ENCODE peak calls at places on chromosomes 12 and 14, in five cellular contexts. G is IMR-90, E is GM12878, A is A549, Y is SK-N-SH. Q is an unnamed sample.

GRCh38 chr12:119808441-119808840 is 68.7 kb downstream of the CIT start:
- DNase-seq in G (peak), E (no peak), A (no peak), Y (no peak), Q (no peak)

GRCh38 chr12:2247109-2247508 is 194.3 kb downstream of the CACNA1C start:
- DNase-seq in G (no peak), E (no peak), A (no peak), Y (no peak), Q (no peak)

GRCh38 chr14:95507174-95507573 is 9.3 kb downstream of the SYNE3 start:
- DNase-seq in G (peak), E (no peak), A (no peak), Y (no peak), Q (peak)

GRCh38 chr12:57224973-57225679 is 4.4 kb upstream of the SHMT2 start:
- DNase-seq in G (no peak), E (no peak), A (no peak), Y (no peak), Q (no peak)

GRCh38 chr14:39417014-39417413 is 15.2 kb downstream of the FBXO33 start:
- DNase-seq in G (no peak), E (no peak), A (peak), Y (no peak), Q (no peak)

GRCh38 chr12:56221233-56221756 is 427 bp downstream of the RNF41 start:
- DNase-seq in G (peak), E (no peak), A (peak), Y (peak), Q (no peak)

GRCh38 chr14:54428527-54428926 is 12.6 kb downstream of the CNIH1 start:
- DNase-seq in G (no peak), E (no peak), A (no peak), Y (no peak), Q (no peak)

GRCh38 chr12:110179291-110179690 is 55.1 kb downstream of the IFT81 start:
- DNase-seq in G (peak), E (no peak), A (no peak), Y (no peak), Q (no peak)

GRCh38 chr12:114780746-114781399 is 96.9 kb upstream of the TBX3 start:
- DNase-seq in G (no peak), E (no peak), A (no peak), Y (no peak), Q (no peak)

GRCh38 chr12:22286569-22286968 is 47.9 kb downstream of the ST8SIA1 start:
- DNase-seq in G (peak), E (no peak), A (no peak), Y (no peak), Q (no peak)

GRCh38 chr14:67886221-67886620 is 66.6 kb downstream of the RAD51B start:
- DNase-seq in G (no peak), E (no peak), A (no peak), Y (no peak), Q (no peak)

GRCh38 chr14:52314521-52315354 is 626 bp downstream of the PTGER2 start:
- DNase-seq in G (peak), E (no peak), A (no peak), Y (peak), Q (no peak)

GRCh38 chr12:80178846-80179245 is 79.5 kb downstream of the OTOGL start:
- DNase-seq in G (no peak), E (peak), A (no peak), Y (no peak), Q (no peak)

GRCh38 chr12:26046886-26047285 is 78.0 kb downstream of the BHLHE41 start:
- DNase-seq in G (no peak), E (no peak), A (no peak), Y (no peak), Q (no peak)

GRCh38 chr12:23361971-23362370 is 587.5 kb downstream of the SOX5 start:
- DNase-seq in G (no peak), E (no peak), A (no peak), Y (no peak), Q (peak)

GRCh38 chr14:71140157-71140556 is 232.9 kb downstream of the PCNX1 start:
- DNase-seq in G (no peak), E (no peak), A (no peak), Y (no peak), Q (no peak)
- TF ChIP-seq RCOR1 in G (no peak), E (no peak), A (no peak), Y (no peak), Q (no peak)

DNA sequence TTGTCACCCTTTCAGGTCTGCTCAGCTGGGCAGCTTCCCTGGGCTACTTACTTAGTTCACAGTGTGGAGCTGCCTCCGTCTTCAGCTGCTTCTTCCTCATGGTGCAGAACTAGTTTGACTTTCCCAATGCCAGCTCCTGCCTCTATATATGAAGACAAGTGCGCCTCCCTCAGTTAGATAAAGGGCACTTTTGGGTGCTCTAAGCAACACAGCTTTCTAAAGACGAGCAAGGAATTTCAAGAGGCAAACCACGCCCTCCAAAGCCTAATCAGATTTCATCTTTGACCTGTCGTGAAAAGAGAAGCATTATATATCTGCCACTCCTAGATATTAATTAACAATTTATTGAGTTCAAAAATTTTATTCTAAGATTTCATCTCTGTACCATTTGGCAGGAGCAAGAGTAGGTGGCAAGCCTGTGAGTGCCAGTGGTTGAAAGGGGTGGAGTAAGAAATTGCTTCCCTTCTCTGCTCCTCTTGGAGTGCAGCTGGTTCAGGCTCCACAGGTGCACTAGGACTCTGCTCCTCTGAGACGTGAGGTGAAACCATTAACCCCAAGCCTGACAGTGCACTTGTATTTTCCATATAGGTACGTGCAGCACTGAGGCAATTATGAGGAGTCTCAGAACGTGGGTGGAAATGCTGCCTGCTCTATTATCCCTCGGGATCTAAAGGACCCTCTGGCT is 2.1 kb upstream of the SLC11A2 start:
- DNase-seq in G (peak), E (no peak), A (peak), Y (no peak), Q (peak)
- TF ChIP-seq RCOR1 in G (no peak), E (no peak), A (no peak), Y (no peak), Q (no peak)

GRCh38 chr14:104295681-104296387 is 157.4 kb downstream of the KIF26A start:
- DNase-seq in G (no peak), E (no peak), A (no peak), Y (no peak), Q (no peak)

GRCh38 chr14:104293851-104294627 is 155.7 kb downstream of the KIF26A start:
- DNase-seq in G (no peak), E (no peak), A (peak), Y (no peak), Q (no peak)

GRCh38 chr14:104294983-104295680 is 156.7 kb downstream of the KIF26A start:
- DNase-seq in G (no peak), E (no peak), A (no peak), Y (no peak), Q (no peak)

GRCh38 chr14:104293231-104293841 is 154.9 kb downstream of the KIF26A start:
- DNase-seq in G (no peak), E (no peak), A (no peak), Y (no peak), Q (no peak)

GRCh38 chr14:104294628-104294982 is 156.2 kb downstream of the KIF26A start:
- DNase-seq in G (no peak), E (no peak), A (no peak), Y (no peak), Q (no peak)
- TF ChIP-seq RCOR1 in G (no peak), E (no peak), A (no peak), Y (no peak), Q (no peak)

GRCh38 chr14:103206023-103206481 is 82.8 kb downstream of the TNFAIP2 start:
- DNase-seq in G (no peak), E (no peak), A (no peak), Y (no peak), Q (no peak)
- TF ChIP-seq RCOR1 in G (no peak), E (no peak), A (no peak), Y (no peak), Q (no peak)

DNA sequence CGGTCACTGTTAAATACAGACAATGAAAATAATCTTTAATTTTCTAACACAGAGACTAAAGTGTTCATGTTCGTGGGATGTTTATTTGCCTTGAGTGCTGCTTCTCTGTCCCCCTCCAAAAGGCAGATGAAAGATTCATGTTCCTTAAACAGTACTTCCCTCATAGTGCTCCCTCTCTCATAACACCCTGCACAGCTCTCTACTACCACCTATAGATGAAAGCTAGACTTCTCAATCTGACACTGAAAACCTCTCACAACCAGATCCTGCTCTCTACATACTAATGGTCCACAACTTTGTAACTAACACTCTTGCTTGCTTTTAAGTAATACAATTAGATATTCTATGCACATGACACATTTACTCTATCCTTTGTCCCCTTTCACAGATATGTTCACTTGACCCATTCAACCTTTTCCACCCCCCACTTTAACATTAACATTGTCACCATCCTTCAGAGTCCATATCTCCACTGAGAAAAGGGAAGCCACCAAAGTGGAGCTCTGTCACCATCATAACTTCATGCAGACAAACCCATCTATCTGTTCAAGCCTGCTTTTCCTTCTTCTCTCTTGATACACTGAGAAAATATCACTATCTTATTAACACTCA is 266.4 kb upstream of the USP15 start:
- DNase-seq in G (peak), E (no peak), A (peak), Y (no peak), Q (peak)
- TF ChIP-seq RCOR1 in G (no peak), E (no peak), A (no peak), Y (no peak), Q (no peak)

GRCh38 chr14:70707138-70708038 is 65.7 kb downstream of the TTC9 start:
- DNase-seq in G (peak), E (peak), A (peak), Y (no peak), Q (no peak)
- TF ChIP-seq RCOR1 in G (no peak), E (no peak), A (no peak), Y (no peak), Q (no peak)

DNA sequence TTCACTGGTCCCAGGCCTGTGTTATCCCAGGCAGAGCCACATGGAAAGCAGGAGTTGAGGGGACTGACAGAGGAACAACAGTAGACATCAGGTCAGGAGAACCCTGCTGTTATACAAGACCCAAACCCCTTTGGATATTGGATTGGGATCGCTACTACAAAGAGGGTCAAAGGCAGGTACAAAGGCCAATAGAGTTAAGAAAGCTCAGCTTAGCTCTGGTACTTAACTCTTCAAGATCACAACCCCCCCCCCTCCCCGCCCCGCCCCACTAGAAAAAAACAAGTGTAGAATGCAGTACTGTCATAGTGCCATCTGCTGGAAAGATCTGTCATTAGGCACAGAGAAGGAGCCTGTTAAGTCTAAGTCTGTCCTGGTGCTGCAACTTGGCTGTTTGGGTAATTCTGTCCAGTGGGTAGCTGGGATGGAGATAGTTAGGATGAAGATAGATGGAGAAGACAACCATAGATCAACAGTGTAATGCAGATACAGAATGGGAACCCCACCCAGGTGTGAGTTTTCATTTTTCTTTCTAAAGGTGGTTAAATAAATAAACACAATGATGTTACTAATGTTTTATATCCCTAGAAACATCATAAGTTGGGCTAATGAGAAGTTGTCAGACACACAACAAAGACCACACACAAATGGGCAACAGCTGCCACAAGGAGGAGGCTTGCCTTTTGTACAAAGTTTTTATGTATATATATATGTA is 17.2 kb downstream of the REM2 start:
- DNase-seq in G (peak), E (peak), A (peak), Y (peak), Q (peak)
- TF ChIP-seq RCOR1 in G (no peak), E (no peak), A (no peak), Y (no peak), Q (no peak)

DNA sequence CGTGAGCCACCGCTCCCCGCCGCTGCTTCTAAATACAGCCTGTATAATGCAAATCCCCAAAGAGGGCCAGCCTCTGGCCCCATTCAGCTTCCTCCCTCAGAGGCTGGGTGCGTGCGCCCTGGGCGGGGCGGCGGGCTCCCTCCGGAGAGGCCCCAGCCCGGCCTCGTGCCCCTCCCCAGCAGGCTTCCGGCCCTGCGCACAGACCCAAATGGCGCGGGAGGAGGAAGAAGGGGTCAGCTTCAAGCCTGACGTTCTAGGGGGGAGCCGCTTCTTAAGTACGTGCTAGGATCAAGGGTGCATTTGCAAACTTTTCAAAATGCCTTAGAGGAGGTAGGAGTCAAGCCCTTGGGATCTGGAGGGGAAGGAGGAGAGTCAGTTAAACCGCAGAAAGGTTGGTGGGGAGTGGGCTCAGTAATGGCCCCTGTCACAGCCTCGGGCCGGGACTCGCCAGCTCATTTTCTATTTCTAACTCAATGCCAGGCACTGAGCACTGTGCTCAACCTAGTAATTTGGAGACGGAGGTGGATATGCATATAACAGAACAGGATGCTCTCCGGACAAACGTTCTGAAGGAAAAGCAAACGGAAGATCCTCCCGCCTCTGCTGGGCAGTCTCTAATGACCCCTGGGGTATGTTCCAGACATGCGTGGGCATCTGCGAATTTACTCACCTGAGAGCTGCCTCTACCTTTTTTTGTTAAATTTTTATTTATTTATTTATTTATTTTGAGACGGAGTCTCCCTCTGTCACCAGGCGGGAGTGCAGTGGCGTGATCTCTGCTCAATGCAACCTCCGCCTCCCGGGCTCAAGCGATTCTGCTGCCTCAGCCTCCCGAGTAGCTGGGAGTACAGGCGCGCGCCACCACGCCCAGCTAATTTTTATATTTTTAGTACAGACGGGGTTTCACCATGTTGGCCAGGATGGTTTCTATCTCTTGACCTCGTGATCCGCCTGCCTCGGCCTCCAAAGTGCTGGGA is 32.3 kb downstream of the NINJ2 start:
- DNase-seq in G (no peak), E (no peak), A (no peak), Y (no peak), Q (no peak)
- TF ChIP-seq RCOR1 in G (no peak), E (no peak), A (no peak), Y (no peak), Q (no peak)

GRCh38 chr12:42762395-42762925 is 172.9 kb upstream of the PRICKLE1 start:
- DNase-seq in G (no peak), E (no peak), A (no peak), Y (no peak), Q (no peak)

GRCh38 chr12:42761601-42762350 is 172.2 kb upstream of the PRICKLE1 start:
- DNase-seq in G (no peak), E (no peak), A (no peak), Y (no peak), Q (no peak)

GRCh38 chr12:42758806-42759205 is 169.3 kb upstream of the PRICKLE1 start:
- DNase-seq in G (no peak), E (no peak), A (no peak), Y (no peak), Q (no peak)

GRCh38 chr12:42759622-42760273 is 170.2 kb upstream of the PRICKLE1 start:
- DNase-seq in G (peak), E (no peak), A (no peak), Y (no peak), Q (no peak)

GRCh38 chr12:42760550-42760949 is 171.0 kb upstream of the PRICKLE1 start:
- DNase-seq in G (no peak), E (no peak), A (no peak), Y (no peak), Q (no peak)
- TF ChIP-seq RCOR1 in G (no peak), E (no peak), A (no peak), Y (no peak), Q (no peak)

Q was measured in K562.